ENCODE peak calls at places on chromosomes 1 and 21, in five cellular contexts. One of them, this sample, is unnamed.

GRCh38 chr1:177913762-177914540 is 55.9 kb downstream of the SEC16B start:
- DNase-seq in D721Med: no peak
- DNase-seq in stromal cell of bone marrow: peak; percentile 17
- DNase-seq in NCI-H460: no peak
- DNase-seq in lower leg skin: no peak
- DNase-seq in this sample: no peak

GRCh38 chr1:216437603-216438002 is 14.4 kb upstream of the USH2A start:
- DNase-seq in lower leg skin: no peak
- DNase-seq in D721Med: no peak
- DNase-seq in stromal cell of bone marrow: no peak
- DNase-seq in NCI-H460: no peak
- DNase-seq in this sample: no peak

GRCh38 chr1:201447911-201448871 is 20.8 kb downstream of the PHLDA3 start:
- DNase-seq in lower leg skin: no peak
- DNase-seq in stromal cell of bone marrow: no peak
- DNase-seq in NCI-H460: peak; percentile 79
- DNase-seq in D721Med: peak; percentile 98
- DNase-seq in this sample: peak; percentile 88

GRCh38 chr1:153573351-153573750 is 7.7 kb upstream of the S100A2 start:
- DNase-seq in D721Med: no peak
- DNase-seq in stromal cell of bone marrow: no peak
- DNase-seq in NCI-H460: no peak
- DNase-seq in lower leg skin: no peak
- DNase-seq in this sample: no peak

GRCh38 chr1:221772107-221772506 is 30.2 kb upstream of the DUSP10 start:
- DNase-seq in stromal cell of bone marrow: no peak
- DNase-seq in lower leg skin: no peak
- DNase-seq in D721Med: no peak
- DNase-seq in NCI-H460: no peak
- DNase-seq in this sample: no peak

GRCh38 chr21:44375281-44375651 is 21.8 kb downstream of the TRPM2 start:
- DNase-seq in D721Med: no peak
- DNase-seq in stromal cell of bone marrow: no peak
- DNase-seq in lower leg skin: no peak
- DNase-seq in NCI-H460: no peak
- DNase-seq in this sample: no peak

GRCh38 chr1:196393742-196394141 is 214.5 kb downstream of the KCNT2 start:
- DNase-seq in lower leg skin: peak; percentile 71
- DNase-seq in stromal cell of bone marrow: peak; percentile 53
- DNase-seq in NCI-H460: peak; percentile 31
- DNase-seq in D721Med: no peak
- DNase-seq in this sample: peak; percentile 81

GRCh38 chr1:41503507-41504125 is 19.1 kb upstream of the EDN2 start:
- DNase-seq in stromal cell of bone marrow: no peak
- DNase-seq in D721Med: no peak
- DNase-seq in NCI-H460: no peak
- DNase-seq in lower leg skin: no peak
- DNase-seq in this sample: no peak

GRCh38 chr1:89844236-89844807 is 23.5 kb downstream of the LRRC8D start:
- DNase-seq in lower leg skin: no peak
- DNase-seq in stromal cell of bone marrow: no peak
- DNase-seq in NCI-H460: no peak
- DNase-seq in D721Med: no peak
- DNase-seq in this sample: no peak

GRCh38 chr1:171550055-171550454 is 64.7 kb downstream of the PRRC2C start:
- DNase-seq in lower leg skin: no peak
- DNase-seq in NCI-H460: no peak
- DNase-seq in stromal cell of bone marrow: no peak
- DNase-seq in D721Med: no peak
- DNase-seq in this sample: no peak

GRCh38 chr21:32004281-32004680 is 131.5 kb downstream of the HUNK start:
- DNase-seq in stromal cell of bone marrow: no peak
- DNase-seq in lower leg skin: no peak
- DNase-seq in NCI-H460: no peak
- DNase-seq in D721Med: no peak
- DNase-seq in this sample: no peak

GRCh38 chr1:96962807-96963206 is 241.2 kb downstream of the PTBP2 start:
- DNase-seq in D721Med: no peak
- DNase-seq in stromal cell of bone marrow: no peak
- DNase-seq in NCI-H460: no peak
- DNase-seq in lower leg skin: peak; percentile 15
- DNase-seq in this sample: no peak

GRCh38 chr1:196650403-196650802 is 1.4 kb upstream of the CFH start:
- DNase-seq in D721Med: no peak
- DNase-seq in NCI-H460: no peak
- DNase-seq in stromal cell of bone marrow: no peak
- DNase-seq in lower leg skin: no peak
- DNase-seq in this sample: no peak

GRCh38 chr1:201593200-201593828 is 54.4 kb downstream of the NAV1 start:
- DNase-seq in NCI-H460: peak; percentile 16
- DNase-seq in D721Med: no peak
- DNase-seq in lower leg skin: peak; percentile 79
- DNase-seq in stromal cell of bone marrow: peak; percentile 98
- DNase-seq in this sample: no peak

GRCh38 chr1:25770541-25771245 is 29.3 kb upstream of the SELENON start:
- DNase-seq in NCI-H460: no peak
- DNase-seq in stromal cell of bone marrow: no peak
- DNase-seq in D721Med: no peak
- DNase-seq in lower leg skin: no peak
- DNase-seq in this sample: no peak